ENCODE peak calls at places on chromosomes 7 and 10, in ten cellular contexts. One of them, this sample, is unnamed.

GRCh38 chr7:11374629-11375028 is 401.0 kb downstream of the PHF14 start:
- DNase-seq in esophagus muscularis mucosa: no peak
- DNase-seq in HCT116: no peak
- DNase-seq in spleen: no peak
- DNase-seq in uterus: no peak
- DNase-seq in stomach: no peak
- DNase-seq in esophagus squamous epithelium: no peak
- DNase-seq in A549: no peak
- DNase-seq in K562: no peak
- DNase-seq in heart left ventricle: no peak
- DNase-seq in this sample: no peak

GRCh38 chr10:73814276-73814895 is 3.0 kb upstream of the NDST2 start:
- DNase-seq in heart left ventricle: no peak
- DNase-seq in uterus: no peak
- DNase-seq in HCT116: no peak
- DNase-seq in esophagus squamous epithelium: no peak
- DNase-seq in K562: no peak
- DNase-seq in A549: no peak
- DNase-seq in esophagus muscularis mucosa: no peak
- DNase-seq in spleen: no peak
- DNase-seq in stomach: no peak
- DNase-seq in this sample: no peak

GRCh38 chr7:14144109-14144508 is 154.6 kb upstream of the ETV1 start:
- DNase-seq in esophagus muscularis mucosa: no peak
- DNase-seq in spleen: no peak
- DNase-seq in uterus: no peak
- DNase-seq in A549: no peak
- DNase-seq in heart left ventricle: no peak
- DNase-seq in stomach: no peak
- DNase-seq in HCT116: no peak
- DNase-seq in esophagus squamous epithelium: no peak
- DNase-seq in K562: no peak
- DNase-seq in this sample: no peak

GRCh38 chr7:16347461-16348192 is 73.7 kb downstream of the CRPPA start:
- DNase-seq in stomach: no peak
- DNase-seq in spleen: no peak
- DNase-seq in uterus: no peak
- DNase-seq in A549: no peak
- DNase-seq in esophagus squamous epithelium: no peak
- DNase-seq in HCT116: no peak
- DNase-seq in heart left ventricle: no peak
- DNase-seq in K562: peak; percentile 45
- DNase-seq in esophagus muscularis mucosa: no peak
- DNase-seq in this sample: no peak

GRCh38 chr10:3948843-3949242 is 163.8 kb upstream of the KLF6 start:
- DNase-seq in HCT116: no peak
- DNase-seq in esophagus muscularis mucosa: no peak
- DNase-seq in esophagus squamous epithelium: no peak
- DNase-seq in spleen: no peak
- DNase-seq in stomach: peak; percentile 54
- DNase-seq in K562: no peak
- DNase-seq in heart left ventricle: no peak
- DNase-seq in uterus: peak; percentile 40
- DNase-seq in A549: peak; percentile 16
- DNase-seq in this sample: peak; percentile 20

GRCh38 chr10:34884272-34884952 is 69.3 kb upstream of the PARD3 start:
- DNase-seq in esophagus muscularis mucosa: no peak
- DNase-seq in A549: no peak
- DNase-seq in uterus: no peak
- DNase-seq in K562: no peak
- DNase-seq in spleen: no peak
- DNase-seq in HCT116: no peak
- DNase-seq in stomach: no peak
- DNase-seq in heart left ventricle: no peak
- DNase-seq in esophagus squamous epithelium: no peak
- DNase-seq in this sample: no peak

GRCh38 chr7:28037220-28038010 is 143.2 kb downstream of the JAZF1 start:
- DNase-seq in K562: peak; percentile 70
- DNase-seq in uterus: peak; percentile 29
- DNase-seq in heart left ventricle: no peak
- DNase-seq in A549: peak; percentile 95
- DNase-seq in stomach: no peak
- DNase-seq in HCT116: peak; percentile 97
- DNase-seq in esophagus squamous epithelium: no peak
- DNase-seq in esophagus muscularis mucosa: no peak
- DNase-seq in spleen: no peak
- DNase-seq in this sample: no peak

GRCh38 chr7:13071999-13072398 is 384.6 kb downstream of the ARL4A start:
- DNase-seq in esophagus squamous epithelium: no peak
- DNase-seq in heart left ventricle: no peak
- DNase-seq in spleen: no peak
- DNase-seq in esophagus muscularis mucosa: no peak
- DNase-seq in K562: no peak
- DNase-seq in A549: no peak
- DNase-seq in stomach: no peak
- DNase-seq in HCT116: no peak
- DNase-seq in uterus: no peak
- DNase-seq in this sample: no peak

GRCh38 chr7:102412548-102412947 is 16.4 kb downstream of the PRKRIP1 start:
- DNase-seq in esophagus squamous epithelium: no peak
- DNase-seq in A549: peak; percentile 46
- DNase-seq in uterus: no peak
- DNase-seq in stomach: no peak
- DNase-seq in K562: peak; percentile 67
- DNase-seq in esophagus muscularis mucosa: no peak
- DNase-seq in HCT116: no peak
- DNase-seq in heart left ventricle: peak; percentile 68
- DNase-seq in spleen: peak; percentile 86
- DNase-seq in this sample: peak; percentile 90

GRCh38 chr10:27890971-27891370 is 107.9 kb downstream of the ODAD2 start:
- DNase-seq in esophagus muscularis mucosa: no peak
- DNase-seq in heart left ventricle: no peak
- DNase-seq in stomach: no peak
- DNase-seq in esophagus squamous epithelium: no peak
- DNase-seq in spleen: no peak
- DNase-seq in HCT116: no peak
- DNase-seq in K562: no peak
- DNase-seq in uterus: no peak
- DNase-seq in A549: no peak
- DNase-seq in this sample: no peak

GRCh38 chr7:139065323-139065722 is 29.5 kb upstream of the ZC3HAV1L start:
- DNase-seq in HCT116: no peak
- DNase-seq in K562: no peak
- DNase-seq in esophagus muscularis mucosa: no peak
- DNase-seq in uterus: no peak
- DNase-seq in heart left ventricle: no peak
- DNase-seq in A549: no peak
- DNase-seq in spleen: no peak
- DNase-seq in esophagus squamous epithelium: no peak
- DNase-seq in stomach: no peak
- DNase-seq in this sample: no peak

GRCh38 chr7:13880789-13881188 is 108.7 kb downstream of the ETV1 start:
- DNase-seq in heart left ventricle: no peak
- DNase-seq in esophagus muscularis mucosa: no peak
- DNase-seq in stomach: no peak
- DNase-seq in A549: no peak
- DNase-seq in K562: no peak
- DNase-seq in uterus: no peak
- DNase-seq in spleen: no peak
- DNase-seq in HCT116: peak; percentile 16
- DNase-seq in esophagus squamous epithelium: no peak
- DNase-seq in this sample: no peak

GRCh38 chr10:7417103-7417623 is 6.3 kb upstream of the SFMBT2 start:
- DNase-seq in esophagus muscularis mucosa: no peak
- DNase-seq in uterus: no peak
- DNase-seq in heart left ventricle: no peak
- DNase-seq in A549: peak; percentile 59
- DNase-seq in K562: no peak
- DNase-seq in stomach: no peak
- DNase-seq in spleen: no peak
- DNase-seq in HCT116: peak; percentile 18
- DNase-seq in esophagus squamous epithelium: no peak
- DNase-seq in this sample: no peak

GRCh38 chr7:24574365-24574764 is 1.1 kb downstream of the PALS2 start:
- DNase-seq in spleen: no peak
- DNase-seq in esophagus muscularis mucosa: no peak
- DNase-seq in stomach: no peak
- DNase-seq in K562: peak; percentile 31
- DNase-seq in uterus: no peak
- DNase-seq in esophagus squamous epithelium: no peak
- DNase-seq in HCT116: no peak
- DNase-seq in heart left ventricle: no peak
- DNase-seq in A549: peak; percentile 6
- DNase-seq in this sample: no peak

GRCh38 chr7:137772748-137773147 is 74.0 kb downstream of the DGKI start:
- DNase-seq in K562: no peak
- DNase-seq in esophagus squamous epithelium: no peak
- DNase-seq in heart left ventricle: no peak
- DNase-seq in A549: no peak
- DNase-seq in HCT116: no peak
- DNase-seq in spleen: no peak
- DNase-seq in stomach: no peak
- DNase-seq in esophagus muscularis mucosa: no peak
- DNase-seq in uterus: no peak
- DNase-seq in this sample: no peak

GRCh38 chr7:45645141-45645969 is 71.2 kb downstream of the ADCY1 start:
- DNase-seq in esophagus muscularis mucosa: no peak
- DNase-seq in heart left ventricle: no peak
- DNase-seq in K562: no peak
- DNase-seq in esophagus squamous epithelium: no peak
- DNase-seq in spleen: no peak
- DNase-seq in stomach: peak; percentile 9
- DNase-seq in A549: no peak
- DNase-seq in HCT116: no peak
- DNase-seq in uterus: no peak
- DNase-seq in this sample: no peak

GRCh38 chr7:154997840-154998370 is 5.0 kb downstream of the PAXIP1 start:
- DNase-seq in heart left ventricle: no peak
- DNase-seq in esophagus squamous epithelium: no peak
- DNase-seq in uterus: no peak
- DNase-seq in stomach: no peak
- DNase-seq in K562: no peak
- DNase-seq in spleen: no peak
- DNase-seq in A549: no peak
- DNase-seq in HCT116: no peak
- DNase-seq in esophagus muscularis mucosa: no peak
- DNase-seq in this sample: no peak

GRCh38 chr10:22740180-22740579 is 25.8 kb upstream of the PIP4K2A start:
- DNase-seq in uterus: no peak
- DNase-seq in heart left ventricle: no peak
- DNase-seq in K562: no peak
- DNase-seq in esophagus squamous epithelium: no peak
- DNase-seq in A549: no peak
- DNase-seq in spleen: no peak
- DNase-seq in stomach: no peak
- DNase-seq in esophagus muscularis mucosa: no peak
- DNase-seq in HCT116: no peak
- DNase-seq in this sample: no peak

GRCh38 chr10:122310311-122311050 is 39.4 kb downstream of the BTBD16 start:
- DNase-seq in HCT116: no peak
- DNase-seq in esophagus muscularis mucosa: peak; percentile 77
- DNase-seq in K562: peak; percentile 14
- DNase-seq in heart left ventricle: no peak
- DNase-seq in A549: peak; percentile 93
- DNase-seq in esophagus squamous epithelium: no peak
- DNase-seq in uterus: no peak
- DNase-seq in stomach: no peak
- DNase-seq in spleen: no peak
- DNase-seq in this sample: peak; percentile 71
- H3K27ac ChIP-seq in HCT116: no peak overlapping the region
- H3K27ac ChIP-seq in esophagus muscularis mucosa: peak overlapping the region; percentile 91
- H3K27ac ChIP-seq in K562: no peak overlapping the region
- H3K27ac ChIP-seq in heart left ventricle: no peak overlapping the region
- H3K27ac ChIP-seq in A549: peak overlapping the region; percentile 88
- H3K27ac ChIP-seq in esophagus squamous epithelium: peak overlapping the region; percentile 88
- H3K27ac ChIP-seq in uterus: peak overlapping the region; percentile 96
- H3K27ac ChIP-seq in stomach: peak overlapping the region; percentile 84
- H3K27ac ChIP-seq in spleen: peak overlapping the region; percentile 24
- H3K27ac ChIP-seq in this sample: no peak overlapping the region

DNA sequence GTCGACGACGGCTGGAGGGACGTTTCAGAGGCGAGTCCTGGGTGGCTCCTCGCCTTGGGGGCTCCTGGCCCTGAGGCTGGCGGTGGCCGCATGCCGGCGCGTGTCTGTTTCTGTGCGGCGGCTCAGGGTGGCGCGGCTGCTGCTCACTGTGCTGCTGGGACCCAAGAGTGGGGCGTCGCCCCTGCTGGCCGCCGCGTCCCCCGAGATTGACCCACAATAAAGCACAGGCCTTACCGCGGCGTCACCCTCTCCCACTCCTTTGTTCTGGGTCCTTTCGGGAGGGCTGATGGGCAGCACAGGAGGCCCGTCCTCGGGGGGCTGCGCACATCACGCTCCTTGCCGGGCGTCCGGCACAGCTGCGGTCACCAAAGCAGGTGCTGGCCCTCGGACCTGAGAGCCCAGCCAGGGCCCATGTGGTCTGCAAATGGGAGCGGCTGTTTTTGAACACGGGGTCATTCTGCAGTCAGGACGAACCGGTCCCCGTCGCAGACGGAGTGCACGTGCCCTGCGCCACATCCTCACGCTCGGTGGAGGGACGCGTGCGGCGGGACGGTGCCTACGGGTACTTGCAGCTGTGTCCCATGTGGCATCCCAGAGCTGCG is 19.2 kb downstream of the GET4 start:
- DNase-seq in esophagus squamous epithelium: no peak
- DNase-seq in HCT116: no peak
- DNase-seq in esophagus muscularis mucosa: no peak
- DNase-seq in spleen: peak; percentile 75
- DNase-seq in uterus: no peak
- DNase-seq in K562: no peak
- DNase-seq in heart left ventricle: no peak
- DNase-seq in A549: no peak
- DNase-seq in stomach: no peak
- DNase-seq in this sample: no peak
- TF ChIP-seq POLR2A in esophagus squamous epithelium: no peak
- TF ChIP-seq POLR2A in HCT116: no peak
- TF ChIP-seq POLR2A in esophagus muscularis mucosa: no peak
- TF ChIP-seq POLR2A in spleen: no peak
- TF ChIP-seq POLR2A in uterus: no peak
- TF ChIP-seq POLR2A in K562: no peak
- TF ChIP-seq POLR2A in heart left ventricle: no peak
- TF ChIP-seq POLR2A in A549: no peak
- TF ChIP-seq POLR2A in stomach: no peak
- TF ChIP-seq POLR2A in this sample: no peak

GRCh38 chr10:79241629-79241989 is 105.7 kb upstream of the PPIF start:
- DNase-seq in HCT116: no peak
- DNase-seq in spleen: no peak
- DNase-seq in uterus: no peak
- DNase-seq in esophagus squamous epithelium: no peak
- DNase-seq in stomach: no peak
- DNase-seq in A549: no peak
- DNase-seq in heart left ventricle: no peak
- DNase-seq in esophagus muscularis mucosa: no peak
- DNase-seq in K562: no peak
- DNase-seq in this sample: no peak
- H3K4me3 ChIP-seq in HCT116: no peak overlapping the region
- H3K4me3 ChIP-seq in spleen: peak overlapping the region; percentile 70
- H3K4me3 ChIP-seq in uterus: no peak overlapping the region
- H3K4me3 ChIP-seq in esophagus squamous epithelium: no peak overlapping the region
- H3K4me3 ChIP-seq in stomach: peak overlapping the region; percentile 55
- H3K4me3 ChIP-seq in A549: no peak overlapping the region
- H3K4me3 ChIP-seq in heart left ventricle: peak overlapping the region; percentile 48
- H3K4me3 ChIP-seq in esophagus muscularis mucosa: peak overlapping the region; percentile 66
- H3K4me3 ChIP-seq in K562: no peak overlapping the region
- H3K4me3 ChIP-seq in this sample: peak overlapping the region; percentile 65

GRCh38 chr10:62062752-62063512 is 161.4 kb downstream of the ARID5B start:
- DNase-seq in HCT116: no peak
- DNase-seq in esophagus muscularis mucosa: no peak
- DNase-seq in heart left ventricle: no peak
- DNase-seq in A549: no peak
- DNase-seq in spleen: no peak
- DNase-seq in K562: no peak
- DNase-seq in esophagus squamous epithelium: no peak
- DNase-seq in stomach: no peak
- DNase-seq in uterus: no peak
- DNase-seq in this sample: no peak
- H3K27ac ChIP-seq in HCT116: no peak overlapping the region
- H3K27ac ChIP-seq in esophagus muscularis mucosa: peak overlapping the region; percentile 71
- H3K27ac ChIP-seq in heart left ventricle: peak overlapping the region; percentile 42
- H3K27ac ChIP-seq in A549: no peak overlapping the region
- H3K27ac ChIP-seq in spleen: no peak overlapping the region
- H3K27ac ChIP-seq in K562: no peak overlapping the region
- H3K27ac ChIP-seq in esophagus squamous epithelium: peak overlapping the region; percentile 75
- H3K27ac ChIP-seq in stomach: peak overlapping the region; percentile 41
- H3K27ac ChIP-seq in uterus: peak overlapping the region; percentile 99
- H3K27ac ChIP-seq in this sample: no peak overlapping the region

This sample was measured in adrenal gland.